ENCODE peak calls at places on chromosomes 7 and 10, in seven cellular contexts. One of them, this sample, is unnamed.

GRCh38 chr7:171364-171904 is 20.9 kb upstream of the FAM20C start:
- DNase-seq in naive thymus-derived CD8-positive, alpha-beta T cell: no peak
- DNase-seq in PC-3: no peak
- DNase-seq in nephron progenitor cell: no peak
- DNase-seq in A549: no peak
- DNase-seq in stimulated activated CD4-positive, alpha-beta T cell treated with anti-CD3 and anti-CD28 coated beads, Interleukin-15, amount 100 ng/mL, for 24 hours: no peak
- DNase-seq in midbrain: no peak
- DNase-seq in this sample: no peak

GRCh38 chr7:32591938-32592337 is 96.6 kb downstream of the AVL9 start:
- DNase-seq in naive thymus-derived CD8-positive, alpha-beta T cell: no peak
- DNase-seq in PC-3: no peak
- DNase-seq in nephron progenitor cell: no peak
- DNase-seq in A549: no peak
- DNase-seq in stimulated activated CD4-positive, alpha-beta T cell treated with anti-CD3 and anti-CD28 coated beads, Interleukin-15, amount 100 ng/mL, for 24 hours: no peak
- DNase-seq in midbrain: peak
- DNase-seq in this sample: no peak

GRCh38 chr7:51055039-51055840 is 261.4 kb downstream of the COBL start:
- DNase-seq in naive thymus-derived CD8-positive, alpha-beta T cell: no peak
- DNase-seq in PC-3: no peak
- DNase-seq in nephron progenitor cell: no peak
- DNase-seq in A549: no peak
- DNase-seq in stimulated activated CD4-positive, alpha-beta T cell treated with anti-CD3 and anti-CD28 coated beads, Interleukin-15, amount 100 ng/mL, for 24 hours: no peak
- DNase-seq in midbrain: no peak
- DNase-seq in this sample: no peak

GRCh38 chr10:6669269-6669859 is 89.3 kb upstream of the PRKCQ start:
- DNase-seq in naive thymus-derived CD8-positive, alpha-beta T cell: peak
- DNase-seq in PC-3: peak
- DNase-seq in nephron progenitor cell: no peak
- DNase-seq in A549: peak
- DNase-seq in stimulated activated CD4-positive, alpha-beta T cell treated with anti-CD3 and anti-CD28 coated beads, Interleukin-15, amount 100 ng/mL, for 24 hours: no peak
- DNase-seq in midbrain: peak
- DNase-seq in this sample: no peak

GRCh38 chr7:115721293-115721920 is 309.2 kb downstream of the TFEC start:
- DNase-seq in naive thymus-derived CD8-positive, alpha-beta T cell: no peak
- DNase-seq in PC-3: no peak
- DNase-seq in nephron progenitor cell: no peak
- DNase-seq in A549: no peak
- DNase-seq in stimulated activated CD4-positive, alpha-beta T cell treated with anti-CD3 and anti-CD28 coated beads, Interleukin-15, amount 100 ng/mL, for 24 hours: no peak
- DNase-seq in midbrain: no peak
- DNase-seq in this sample: no peak

GRCh38 chr10:77501152-77501845 is 136.3 kb downstream of the KCNMA1 start:
- DNase-seq in naive thymus-derived CD8-positive, alpha-beta T cell: no peak
- DNase-seq in PC-3: peak
- DNase-seq in nephron progenitor cell: no peak
- DNase-seq in A549: peak
- DNase-seq in stimulated activated CD4-positive, alpha-beta T cell treated with anti-CD3 and anti-CD28 coated beads, Interleukin-15, amount 100 ng/mL, for 24 hours: no peak
- DNase-seq in midbrain: peak
- DNase-seq in this sample: no peak

GRCh38 chr10:7667262-7668141 is 736 bp upstream of the ITIH5 start:
- DNase-seq in naive thymus-derived CD8-positive, alpha-beta T cell: peak
- DNase-seq in PC-3: no peak
- DNase-seq in nephron progenitor cell: peak
- DNase-seq in A549: no peak
- DNase-seq in stimulated activated CD4-positive, alpha-beta T cell treated with anti-CD3 and anti-CD28 coated beads, Interleukin-15, amount 100 ng/mL, for 24 hours: peak
- DNase-seq in midbrain: no peak
- DNase-seq in this sample: no peak

GRCh38 chr10:110312206-110312605 is 7.5 kb upstream of the SMNDC1 start:
- DNase-seq in naive thymus-derived CD8-positive, alpha-beta T cell: no peak
- DNase-seq in PC-3: no peak
- DNase-seq in nephron progenitor cell: no peak
- DNase-seq in A549: no peak
- DNase-seq in stimulated activated CD4-positive, alpha-beta T cell treated with anti-CD3 and anti-CD28 coated beads, Interleukin-15, amount 100 ng/mL, for 24 hours: no peak
- DNase-seq in midbrain: no peak
- DNase-seq in this sample: no peak

GRCh38 chr7:115340828-115341227 is 418.9 kb downstream of the MDFIC start:
- DNase-seq in naive thymus-derived CD8-positive, alpha-beta T cell: no peak
- DNase-seq in PC-3: peak
- DNase-seq in nephron progenitor cell: no peak
- DNase-seq in A549: peak
- DNase-seq in stimulated activated CD4-positive, alpha-beta T cell treated with anti-CD3 and anti-CD28 coated beads, Interleukin-15, amount 100 ng/mL, for 24 hours: no peak
- DNase-seq in midbrain: no peak
- DNase-seq in this sample: no peak

GRCh38 chr7:51731086-51731485 is 414.5 kb upstream of the COBL start:
- DNase-seq in naive thymus-derived CD8-positive, alpha-beta T cell: no peak
- DNase-seq in PC-3: no peak
- DNase-seq in nephron progenitor cell: no peak
- DNase-seq in A549: no peak
- DNase-seq in stimulated activated CD4-positive, alpha-beta T cell treated with anti-CD3 and anti-CD28 coated beads, Interleukin-15, amount 100 ng/mL, for 24 hours: no peak
- DNase-seq in midbrain: no peak
- DNase-seq in this sample: no peak

GRCh38 chr7:1787241-1787640 is 117.2 kb downstream of the ELFN1 start:
- DNase-seq in naive thymus-derived CD8-positive, alpha-beta T cell: no peak
- DNase-seq in PC-3: no peak
- DNase-seq in nephron progenitor cell: no peak
- DNase-seq in A549: no peak
- DNase-seq in stimulated activated CD4-positive, alpha-beta T cell treated with anti-CD3 and anti-CD28 coated beads, Interleukin-15, amount 100 ng/mL, for 24 hours: no peak
- DNase-seq in midbrain: no peak
- DNase-seq in this sample: no peak

GRCh38 chr10:80535671-80536360 is 1.9 kb upstream of the SH2D4B start:
- DNase-seq in naive thymus-derived CD8-positive, alpha-beta T cell: peak
- DNase-seq in PC-3: no peak
- DNase-seq in nephron progenitor cell: no peak
- DNase-seq in A549: peak
- DNase-seq in stimulated activated CD4-positive, alpha-beta T cell treated with anti-CD3 and anti-CD28 coated beads, Interleukin-15, amount 100 ng/mL, for 24 hours: peak
- DNase-seq in midbrain: peak
- DNase-seq in this sample: no peak

GRCh38 chr10:18455086-18455884 is 196.1 kb downstream of the NSUN6 start:
- DNase-seq in naive thymus-derived CD8-positive, alpha-beta T cell: no peak
- DNase-seq in PC-3: no peak
- DNase-seq in nephron progenitor cell: no peak
- DNase-seq in A549: no peak
- DNase-seq in stimulated activated CD4-positive, alpha-beta T cell treated with anti-CD3 and anti-CD28 coated beads, Interleukin-15, amount 100 ng/mL, for 24 hours: no peak
- DNase-seq in midbrain: no peak
- DNase-seq in this sample: no peak

GRCh38 chr10:132223156-132223590 is 36.4 kb downstream of the DPYSL4 start:
- DNase-seq in naive thymus-derived CD8-positive, alpha-beta T cell: peak
- DNase-seq in PC-3: peak
- DNase-seq in nephron progenitor cell: peak
- DNase-seq in A549: peak
- DNase-seq in stimulated activated CD4-positive, alpha-beta T cell treated with anti-CD3 and anti-CD28 coated beads, Interleukin-15, amount 100 ng/mL, for 24 hours: peak
- DNase-seq in midbrain: peak
- DNase-seq in this sample: no peak

GRCh38 chr10:124677291-124677690 is 66.9 kb downstream of the FAM53B start:
- DNase-seq in naive thymus-derived CD8-positive, alpha-beta T cell: no peak
- DNase-seq in PC-3: no peak
- DNase-seq in nephron progenitor cell: no peak
- DNase-seq in A549: no peak
- DNase-seq in stimulated activated CD4-positive, alpha-beta T cell treated with anti-CD3 and anti-CD28 coated beads, Interleukin-15, amount 100 ng/mL, for 24 hours: no peak
- DNase-seq in midbrain: no peak
- DNase-seq in this sample: no peak

GRCh38 chr10:122740640-122741039 is 41.0 kb upstream of the C10orf120 start:
- DNase-seq in naive thymus-derived CD8-positive, alpha-beta T cell: no peak
- DNase-seq in PC-3: no peak
- DNase-seq in nephron progenitor cell: no peak
- DNase-seq in A549: no peak
- DNase-seq in stimulated activated CD4-positive, alpha-beta T cell treated with anti-CD3 and anti-CD28 coated beads, Interleukin-15, amount 100 ng/mL, for 24 hours: no peak
- DNase-seq in midbrain: no peak
- DNase-seq in this sample: no peak

This sample was measured in cortex of kidney.